ENCODE peak calls at places on chromosome 19, in five cellular contexts. H is spleen; A is CD8-positive, alpha-beta memory T cell; S is naive thymus-derived CD4-positive, alpha-beta T cell; Y is psoas muscle. E is an unnamed sample.

GRCh38 chr19:3047307-3048189 is 14.7 kb downstream of the TLE5 start:
- DNase-seq in Y (peak), S (peak), A (peak), H (peak), E (peak)

GRCh38 chr19:16779539-16780163 is 49.5 kb upstream of the SIN3B start:
- DNase-seq in A (no peak), H (no peak), Y (no peak), S (no peak), E (no peak)

GRCh38 chr19:52366414-52366824 is 3.3 kb upstream of the ZNF880 start:
- DNase-seq in Y (no peak), H (no peak), A (no peak), S (no peak), E (no peak)

GRCh38 chr19:48468806-48469055 is 438 bp upstream of the CYTH2 start:
- DNase-seq in Y (no peak), A (no peak), H (no peak), S (no peak), E (no peak)

GRCh38 chr19:50858896-50859295 is 4.2 kb downstream of the KLK3 start:
- DNase-seq in A (no peak), S (no peak), Y (no peak), H (no peak), E (no peak)

GRCh38 chr19:41297628-41298326 is 12.2 kb upstream of the CCDC97 start:
- DNase-seq in S (no peak), A (peak), H (peak), Y (no peak), E (no peak)

GRCh38 chr19:2254052-2254872 is 2.0 kb downstream of the JSRP1 start:
- DNase-seq in H (no peak), S (no peak), A (no peak), Y (no peak), E (no peak)

GRCh38 chr19:12664406-12665280 is 1.9 kb downstream of the MAN2B1 start:
- DNase-seq in Y (no peak), A (no peak), H (peak), S (no peak), E (no peak)

GRCh38 chr19:51702103-51702753 is 9.1 kb downstream of the SPACA6 start:
- DNase-seq in S (peak), A (peak), H (peak), Y (peak), E (peak)

GRCh38 chr19:44891016-44891882 is at the start of gene TOMM40:
- DNase-seq in H (peak), S (no peak), A (peak), Y (peak), E (no peak)

GRCh38 chr19:44893704-44894103 is 2.6 kb downstream of the TOMM40 start:
- DNase-seq in A (no peak), Y (no peak), S (no peak), H (no peak), E (no peak)

GRCh38 chr19:44890366-44891015 is 563 bp upstream of the TOMM40 start:
- DNase-seq in S (peak), H (peak), Y (no peak), A (no peak), E (peak)

GRCh38 chr19:44894946-44895345 is 3.9 kb downstream of the TOMM40 start:
- DNase-seq in S (no peak), Y (no peak), A (no peak), H (no peak), E (no peak)

DNA sequence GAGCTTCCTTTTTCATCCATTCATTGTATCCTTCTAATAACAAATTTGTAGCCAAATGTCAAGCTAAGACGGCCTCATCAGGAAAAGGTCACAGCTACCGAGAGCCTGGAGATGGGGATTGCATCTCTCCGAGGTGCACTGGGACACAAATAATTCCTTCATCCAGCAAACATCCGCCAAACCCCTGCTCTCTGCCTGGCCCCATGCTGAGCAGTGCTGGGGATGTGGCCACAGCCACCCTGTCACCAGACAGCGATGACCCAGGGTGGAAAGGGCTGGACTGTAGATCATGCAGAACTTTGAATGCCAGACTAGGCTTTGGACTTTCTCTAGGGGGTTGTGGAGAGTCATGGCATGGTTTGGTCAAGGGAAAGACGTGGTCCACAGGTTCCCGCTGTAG is 1.9 kb downstream of the TOMM40 start:
- DNase-seq in H (no peak), Y (no peak), A (no peak), S (no peak), E (no peak)
- H3K27ac ChIP-seq in H (no peak), Y (no peak), A (no peak), S (no peak), E (no peak)

GRCh38 chr19:18700501-18701249 is 17.2 kb downstream of the CRTC1 start:
- DNase-seq in Y (peak), S (peak), H (peak), A (peak), E (peak)
- H3K4me3 ChIP-seq in Y (peak), S (peak), H (peak), A (peak), E (no peak)

GRCh38 chr19:38388310-38389100 is at the start of gene SPRED3:
- DNase-seq in S (no peak), H (no peak), Y (peak), A (peak), E (no peak)
- H3K27ac ChIP-seq in S (no peak), H (no peak), Y (peak), A (peak), E (peak)

DNA sequence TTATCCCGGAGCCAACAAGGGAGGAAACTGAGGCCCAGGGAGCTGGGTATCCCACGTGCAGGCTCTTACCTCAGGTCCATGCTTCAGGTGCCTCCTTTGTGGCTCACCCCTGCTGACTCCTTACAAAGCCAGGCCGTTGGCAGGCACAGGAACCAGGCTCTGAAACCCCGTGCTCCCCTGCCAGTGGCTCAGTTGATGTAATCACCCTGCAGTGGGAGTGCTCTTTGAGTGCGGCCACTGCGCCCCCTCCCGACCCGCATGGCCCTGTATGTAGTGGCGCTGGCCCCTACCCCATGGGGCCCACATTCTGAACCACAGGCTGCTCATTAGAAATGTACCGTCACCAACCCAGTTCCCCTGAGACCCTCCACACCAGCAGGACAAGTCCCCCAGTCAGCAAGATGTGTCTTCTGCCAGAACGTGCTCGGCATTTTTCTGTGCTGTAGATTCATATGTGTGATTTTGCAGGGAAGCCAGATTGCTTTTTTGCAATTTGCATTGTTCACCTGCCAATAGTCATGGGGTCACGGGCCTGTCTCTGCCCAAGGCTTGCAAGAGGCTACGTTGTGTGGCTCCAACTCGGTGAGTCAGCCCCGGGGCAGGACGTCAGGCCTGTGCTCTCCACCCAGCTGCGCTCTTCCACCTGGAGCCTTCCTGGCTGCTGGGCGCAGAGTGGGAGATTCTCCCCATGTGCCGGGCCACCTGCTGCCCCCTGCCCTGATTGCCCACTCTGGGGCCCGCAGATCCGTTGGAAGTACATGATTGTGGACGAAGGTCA is 60.3 kb downstream of the SMARCA4 start:
- DNase-seq in S (no peak), Y (no peak), H (no peak), A (no peak), E (no peak)
- H3K4me3 ChIP-seq in S (no peak), Y (no peak), H (no peak), A (no peak), E (no peak)

E was measured in lung.